ENCODE peak calls at places on chromosome X, in five cellular contexts. K is upper lobe of left lung, F is thoracic aorta, C is HepG2, Y is left ventricle myocardium inferior. P is an unnamed sample. For H3K4me1 and H3K36me3, the result is how much of the 10 kb centered on the place peaks cover.

GRCh38 chrX:54230440-54231148 is 47.5 kb upstream of the FAM120C start:
- DNase-seq in Y (no peak), C (no peak), F (no peak), K (no peak), P (no peak)

GRCh38 chrX:137044893-137045292 is 11.1 kb upstream of the GPR101 start:
- DNase-seq in K (no peak), F (no peak), Y (no peak), C (peak), P (no peak)

GRCh38 chrX:111349098-111349497 is 62.9 kb downstream of the DCX start:
- DNase-seq in K (no peak), Y (no peak), F (no peak), C (no peak), P (no peak)

GRCh38 chrX:68018248-68019203 is 414.8 kb downstream of the OPHN1 start:
- DNase-seq in Y (no peak), F (no peak), K (peak), C (peak), P (peak)

GRCh38 chrX:37912286-37912685 is 64.9 kb upstream of the DYNLT3 start:
- DNase-seq in F (no peak), C (no peak), Y (no peak), K (no peak), P (no peak)

GRCh38 chrX:68912113-68912980 is 83.5 kb downstream of the EFNB1 start:
- DNase-seq in K (no peak), C (no peak), F (no peak), Y (no peak), P (peak)

GRCh38 chrX:106802388-106803275 is at the start of gene TBC1D8B:
- DNase-seq in K (peak), F (peak), Y (peak), C (peak), P (peak)

GRCh38 chrX:104172788-104173187 is 6.5 kb downstream of the FAM199X start:
- DNase-seq in C (no peak), K (no peak), Y (no peak), F (no peak), P (no peak)

GRCh38 chrX:34909151-34909550 is 33.4 kb upstream of the FAM47B start:
- DNase-seq in Y (no peak), K (no peak), C (no peak), F (no peak), P (no peak)

GRCh38 chrX:151697537-151697936 is 2.3 kb downstream of the PRRG3 start:
- DNase-seq in F (no peak), C (no peak), K (peak), Y (no peak), P (no peak)

GRCh38 chrX:121598356-121598755 is 550.9 kb downstream of the GLUD2 start:
- DNase-seq in K (no peak), C (no peak), F (no peak), Y (no peak), P (no peak)

GRCh38 chrX:137212078-137212632 is 178.4 kb upstream of the GPR101 start:
- DNase-seq in C (no peak), K (no peak), Y (no peak), F (no peak), P (no peak)

GRCh38 chrX:148771440-148771839 is 271.0 kb downstream of the AFF2 start:
- DNase-seq in C (no peak), K (no peak), Y (no peak), F (no peak), P (no peak)

DNA sequence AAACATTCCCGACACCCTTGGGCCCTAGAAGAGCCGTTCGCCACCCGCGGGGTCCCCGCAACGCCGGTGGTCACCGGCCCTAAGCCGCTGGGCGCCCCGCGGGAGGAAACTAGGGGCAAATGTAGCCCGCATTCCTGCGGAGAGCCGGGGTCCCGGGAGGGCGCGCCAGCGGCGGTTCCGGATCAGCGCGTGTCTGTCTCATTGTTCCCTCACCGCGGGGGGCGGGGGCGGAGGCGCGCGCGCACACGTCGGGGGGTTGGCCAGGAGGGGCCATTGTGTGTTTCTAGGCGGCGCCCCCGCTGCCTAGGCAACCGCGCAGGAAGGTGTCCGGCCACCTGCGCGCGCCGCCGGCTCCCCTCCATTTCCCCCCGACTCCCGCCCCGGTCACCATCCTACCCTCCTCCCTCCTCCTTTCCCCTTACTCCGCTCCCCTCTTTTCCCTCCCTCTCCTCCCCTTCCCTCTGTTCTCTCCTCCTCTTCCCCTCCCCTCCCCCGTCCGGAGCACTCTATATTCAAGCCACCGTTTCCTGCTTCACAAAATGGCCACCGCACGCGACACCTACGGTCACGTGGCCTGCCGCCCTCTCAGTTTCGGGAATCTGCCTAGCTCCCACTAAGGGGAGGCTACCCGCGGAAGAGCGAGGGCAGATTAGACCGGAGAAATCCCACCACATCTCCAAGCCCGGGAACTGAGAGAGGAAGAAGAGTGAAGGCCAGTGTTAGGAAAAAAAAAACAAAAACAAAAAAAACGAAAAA is 796 bp upstream of the DDX3X start:
- DNase-seq in F (peak), Y (peak), C (peak), K (peak), P (peak)
- H3K4me1 ChIP-seq in F (under half), Y (under half), C (under half), K (half or more), P (under half)

DNA sequence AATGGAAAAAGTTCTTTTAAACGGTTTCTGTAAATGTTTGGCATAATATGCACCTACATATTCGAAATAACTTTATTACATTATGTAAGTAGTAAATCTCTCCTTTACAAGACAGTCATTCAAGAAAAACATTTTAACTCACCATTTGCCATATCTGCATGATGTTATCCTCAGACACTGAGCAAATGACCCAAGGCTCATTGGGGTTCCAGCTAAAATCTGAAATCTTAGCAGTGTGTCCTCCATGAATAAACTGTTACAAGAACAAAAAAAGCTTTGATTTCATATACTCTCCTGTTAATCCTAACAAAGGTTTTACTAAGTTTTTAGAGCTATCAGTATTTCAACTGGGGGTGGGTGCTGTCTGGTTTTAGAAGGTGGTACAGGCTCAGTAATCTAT is 24.5 kb downstream of the RBBP7 start:
- DNase-seq in K (no peak), F (no peak), C (no peak), Y (no peak), P (no peak)
- H3K36me3 ChIP-seq in K (half or more), F (under half), C (under half), Y (under half), P (under half)

DNA sequence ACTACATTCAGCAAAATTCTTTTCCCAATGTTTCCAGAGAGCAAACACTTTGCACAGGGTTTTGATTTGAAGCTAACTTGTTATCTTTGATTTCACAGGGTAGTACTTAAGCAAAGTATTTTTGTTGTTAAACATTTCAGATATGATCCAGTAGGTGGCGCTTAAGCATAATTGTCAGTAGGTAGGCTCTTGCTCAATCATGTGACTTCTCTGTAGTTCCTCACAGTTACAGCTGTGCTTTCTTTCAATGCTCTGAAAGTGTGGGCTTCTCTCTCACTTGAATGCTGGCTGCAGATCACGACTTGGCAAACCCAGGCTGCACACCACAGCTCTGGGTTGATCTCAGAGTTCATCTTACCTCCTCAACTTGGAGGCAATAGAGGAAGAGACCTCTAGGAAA is 1016.5 kb downstream of the SH3BGRL start:
- DNase-seq in K (no peak), F (no peak), Y (no peak), C (peak), P (no peak)
- TF ChIP-seq CTCF in K (peak), F (peak), Y (no peak), C (peak), P (peak)

DNA sequence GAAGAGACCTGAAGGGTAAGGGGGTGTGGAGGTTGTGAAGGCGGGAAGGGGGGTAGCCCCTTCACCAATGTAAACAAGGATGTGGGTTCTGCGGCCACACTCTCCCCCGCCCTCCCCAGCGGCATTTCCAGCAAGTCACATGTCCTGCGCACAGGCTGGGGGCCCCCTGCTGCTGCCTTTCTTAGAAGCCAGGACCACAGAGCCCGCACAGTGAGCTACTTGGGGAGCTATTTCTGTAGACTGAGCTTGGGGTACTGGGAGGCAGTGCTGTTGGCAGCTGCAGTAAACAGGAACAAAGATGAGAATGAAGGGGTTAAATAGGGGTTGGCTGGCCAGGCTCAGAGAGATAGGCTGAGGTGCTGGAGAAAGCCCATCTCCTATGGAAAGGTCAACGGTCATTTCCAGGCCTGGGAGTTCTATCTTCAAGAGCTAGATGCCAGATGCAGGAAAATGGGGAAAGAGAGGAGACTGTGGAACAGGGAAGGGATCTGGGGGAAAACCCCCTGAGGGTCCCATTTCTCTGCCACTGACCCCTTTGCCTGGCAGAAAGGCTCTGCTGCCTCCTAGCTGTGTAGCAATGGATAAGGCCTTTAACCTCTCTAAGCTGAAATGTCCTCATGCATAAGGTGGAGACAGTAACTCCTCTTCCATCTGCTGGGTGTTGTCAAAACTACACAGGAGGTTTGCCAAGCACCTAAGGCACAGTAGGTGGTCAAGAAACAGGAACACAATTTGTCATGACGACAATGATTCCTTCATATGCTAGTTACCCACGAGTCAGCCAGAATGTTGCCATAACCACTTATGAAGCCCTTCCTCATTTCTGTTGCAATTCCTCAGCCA is 18.5 kb upstream of the PIM2 start:
- DNase-seq in Y (peak), K (peak), C (no peak), F (no peak), P (peak)
- H3K4me1 ChIP-seq in Y (under half), K (under half), C (under half), F (under half), P (under half)

DNA sequence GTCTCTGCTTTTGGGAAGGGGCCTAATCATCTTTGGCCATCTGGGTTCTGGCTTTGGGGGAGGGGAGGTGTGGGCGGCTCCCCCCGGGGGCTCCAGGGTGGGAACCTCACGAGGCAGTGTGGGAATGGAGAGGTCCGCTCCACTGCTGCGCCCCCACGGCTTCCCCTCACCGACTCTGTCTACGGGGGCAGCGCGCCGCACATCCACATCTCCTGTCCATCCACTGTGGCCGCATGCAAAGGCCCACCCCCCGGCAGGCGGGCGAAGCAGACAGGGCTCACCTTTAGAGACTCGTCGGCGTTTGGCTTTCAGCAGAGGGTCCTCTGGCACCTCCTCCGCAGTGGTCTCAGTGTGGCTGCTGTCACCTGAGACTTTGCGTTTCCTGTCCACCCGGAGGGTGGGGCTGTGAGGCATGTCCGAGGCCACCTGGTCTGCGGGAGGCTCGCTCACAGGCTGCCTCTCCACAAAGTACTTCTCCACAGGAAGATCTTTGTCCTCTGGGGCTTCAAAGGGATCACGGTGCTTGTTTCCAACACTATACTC is 33.6 kb downstream of the BCOR start:
- DNase-seq in K (no peak), C (no peak), F (no peak), Y (no peak), P (no peak)
- H3K36me3 ChIP-seq in K (under half), C (under half), F (under half), Y (under half), P (under half)

DNA sequence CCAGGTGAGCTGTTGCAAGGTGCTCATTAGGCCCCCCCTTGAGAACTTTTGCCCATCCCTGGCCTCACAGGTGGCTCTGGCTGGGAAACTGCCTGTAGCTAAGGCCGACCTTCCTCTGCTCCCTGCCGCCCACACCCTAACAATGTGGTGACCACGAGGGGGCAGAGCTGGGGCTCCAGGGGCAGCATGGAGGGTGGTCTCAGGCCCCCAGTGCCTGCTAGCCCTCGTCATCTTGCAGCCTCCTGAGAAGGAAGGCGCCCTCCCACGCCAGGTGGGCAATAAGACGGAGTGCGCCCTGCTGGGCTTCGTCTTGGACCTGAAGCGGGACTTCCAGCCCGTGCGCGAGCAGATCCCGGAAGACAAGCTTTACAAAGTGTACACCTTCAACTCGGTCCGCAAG is 32.4 kb downstream of the ATP2B3 start:
- DNase-seq in K (no peak), F (no peak), C (no peak), Y (no peak), P (no peak)
- TF ChIP-seq CTCF in K (no peak), F (no peak), C (peak), Y (no peak), P (no peak)

GRCh38 chrX:23896983-23897382 is 10.8 kb downstream of the APOO start:
- DNase-seq in F (no peak), Y (no peak), C (no peak), K (no peak), P (no peak)
- H3K4me1 ChIP-seq in F (under half), Y (under half), C (half or more), K (under half), P (under half)

DNA sequence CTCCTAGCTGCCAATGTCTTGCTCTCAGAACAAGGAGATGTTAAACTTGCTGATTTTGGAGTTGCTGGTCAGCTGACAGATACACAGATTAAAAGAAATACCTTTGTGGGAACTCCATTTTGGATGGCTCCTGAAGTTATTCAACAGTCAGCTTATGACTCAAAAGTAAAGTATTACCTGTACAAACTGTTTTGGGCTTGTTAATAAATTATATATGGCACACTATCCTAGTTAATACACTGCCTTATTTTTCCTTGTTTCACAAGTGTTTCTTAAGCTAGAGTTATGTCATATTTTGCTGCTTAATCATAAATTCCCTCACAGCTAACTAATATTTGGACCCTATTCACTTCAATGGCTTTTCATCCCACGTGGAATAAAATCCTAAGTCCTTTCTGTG is 45.3 kb downstream of the STK26 start:
- DNase-seq in K (no peak), C (no peak), Y (no peak), F (no peak), P (no peak)
- H3K36me3 ChIP-seq in K (under half), C (under half), Y (under half), F (under half), P (under half)

GRCh38 chrX:133537142-133537541 is 121.9 kb upstream of the GPC4 start:
- DNase-seq in F (no peak), Y (no peak), C (no peak), K (no peak), P (no peak)
- TF ChIP-seq CTCF in F (no peak), Y (no peak), C (no peak), K (no peak), P (no peak)

GRCh38 chrX:154727418-154728323 is 23.2 kb downstream of the GAB3 start:
- DNase-seq in Y (peak), F (no peak), K (peak), C (no peak), P (peak)

GRCh38 chrX:154728791-154729190 is 22.1 kb downstream of the GAB3 start:
- DNase-seq in K (no peak), C (no peak), Y (no peak), F (no peak), P (no peak)

GRCh38 chrX:154731203-154731602 is 19.7 kb downstream of the GAB3 start:
- DNase-seq in K (no peak), F (no peak), Y (no peak), C (no peak), P (no peak)

GRCh38 chrX:154730271-154730883 is 20.5 kb downstream of the GAB3 start:
- DNase-seq in F (no peak), K (peak), Y (peak), C (no peak), P (no peak)

DNA sequence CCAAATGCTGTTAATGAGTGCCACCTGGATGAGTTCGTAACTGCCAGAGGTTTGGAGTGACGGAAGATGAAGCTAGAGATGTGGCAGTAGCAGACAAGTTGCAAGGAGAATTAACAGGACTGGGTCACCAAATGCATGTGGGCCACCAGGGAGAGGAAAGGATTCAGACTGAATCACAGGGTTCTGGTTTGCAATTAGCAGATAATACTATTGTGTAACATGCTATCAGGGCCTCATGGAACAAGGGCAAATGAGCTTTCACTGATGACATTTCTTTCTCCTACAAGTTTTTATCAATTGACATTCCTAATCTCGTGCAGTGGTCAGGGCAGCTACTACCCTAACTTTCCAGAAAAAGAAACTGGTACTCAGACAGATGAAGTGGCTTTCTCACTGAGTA is 21.4 kb downstream of the GAB3 start:
- DNase-seq in F (no peak), C (no peak), Y (no peak), K (no peak), P (no peak)
- H3K4me1 ChIP-seq in F (half or more), C (under half), Y (half or more), K (half or more), P (under half)